ENCODE peak calls at places on chromosome 13, in four cellular contexts. G, D, Z and I are unnamed samples.
A peak's percentile ranks its signal among the peaks of the same experiment; 100 is the strongest.

GRCh38 chr13:110442946-110443632 is 118.4 kb downstream of the RAB20 start:
- DNase-seq in Z (no peak), D (peak; percentile 72), G (peak; percentile 67), I (peak; percentile 51)

GRCh38 chr13:23427342-23428182 is 5.9 kb downstream of the SACS start:
- DNase-seq in Z (no peak), D (peak; percentile 72), G (peak; percentile 85), I (peak; percentile 87)

GRCh38 chr13:98207411-98207810 is 30.3 kb upstream of the RNF113B start:
- DNase-seq in Z (no peak), D (no peak), G (no peak), I (peak; percentile 13)

GRCh38 chr13:26017196-26017921 is 34.5 kb downstream of the SHISA2 start:
- DNase-seq in G (peak; percentile 54), D (no peak), Z (no peak), I (no peak)

GRCh38 chr13:52846567-52847321 is 1.7 kb downstream of the PCDH8 start:
- DNase-seq in G (peak; percentile 51), D (peak; percentile 10), Z (peak; percentile 42), I (peak; percentile 43)

GRCh38 chr13:77584111-77584510 is 48.6 kb downstream of the SCEL start:
- DNase-seq in Z (no peak), G (no peak), D (no peak), I (peak; percentile 77)

GRCh38 chr13:32035701-32036100 is 4.1 kb downstream of the FRY start:
- DNase-seq in Z (no peak), D (no peak), G (no peak), I (peak; percentile 13)

GRCh38 chr13:20940083-20940482 is 37.5 kb upstream of the XPO4 start:
- DNase-seq in G (peak; percentile 48), D (peak; percentile 84), Z (no peak), I (peak; percentile 47)

GRCh38 chr13:48066310-48066989 is 28.5 kb downstream of the MED4 start:
- DNase-seq in D (peak; percentile 47), Z (no peak), G (peak; percentile 8), I (peak; percentile 69)

GRCh38 chr13:96650301-96650886 is 343.9 kb downstream of the OXGR1 start:
- DNase-seq in G (peak; percentile 43), D (peak; percentile 94), Z (no peak), I (peak; percentile 82)

GRCh38 chr13:53848546-53848945 is 819.9 kb downstream of the OLFM4 start:
- DNase-seq in Z (no peak), D (no peak), G (no peak), I (no peak)

GRCh38 chr13:20337894-20338551 is 105.9 kb upstream of the GJB6 start:
- DNase-seq in G (no peak), D (no peak), Z (no peak), I (no peak)

GRCh38 chr13:35475960-35476943 is at the start of gene MAB21L1:
- DNase-seq in Z (peak; percentile 12), D (peak; percentile 54), G (peak; percentile 37), I (peak; percentile 28)

GRCh38 chr13:76737526-76737925 is 148.7 kb downstream of the KCTD12 start:
- DNase-seq in D (no peak), Z (no peak), G (no peak), I (no peak)

GRCh38 chr13:47420012-47420411 is 523.2 kb upstream of the HTR2A start:
- DNase-seq in G (no peak), D (peak; percentile 30), Z (no peak), I (no peak)

GRCh38 chr13:80361883-80362327 is 21.0 kb upstream of the SPRY2 start:
- DNase-seq in D (no peak), G (no peak), Z (no peak), I (peak; percentile 54)

GRCh38 chr13:36432106-36432544 is at the start of gene CCNA1:
- DNase-seq in Z (peak; percentile 15), D (peak; percentile 44), G (peak; percentile 25), I (peak; percentile 39)

GRCh38 chr13:73365240-73365639 is 306.4 kb downstream of the KLF5 start:
- DNase-seq in Z (no peak), D (no peak), G (no peak), I (no peak)

DNA sequence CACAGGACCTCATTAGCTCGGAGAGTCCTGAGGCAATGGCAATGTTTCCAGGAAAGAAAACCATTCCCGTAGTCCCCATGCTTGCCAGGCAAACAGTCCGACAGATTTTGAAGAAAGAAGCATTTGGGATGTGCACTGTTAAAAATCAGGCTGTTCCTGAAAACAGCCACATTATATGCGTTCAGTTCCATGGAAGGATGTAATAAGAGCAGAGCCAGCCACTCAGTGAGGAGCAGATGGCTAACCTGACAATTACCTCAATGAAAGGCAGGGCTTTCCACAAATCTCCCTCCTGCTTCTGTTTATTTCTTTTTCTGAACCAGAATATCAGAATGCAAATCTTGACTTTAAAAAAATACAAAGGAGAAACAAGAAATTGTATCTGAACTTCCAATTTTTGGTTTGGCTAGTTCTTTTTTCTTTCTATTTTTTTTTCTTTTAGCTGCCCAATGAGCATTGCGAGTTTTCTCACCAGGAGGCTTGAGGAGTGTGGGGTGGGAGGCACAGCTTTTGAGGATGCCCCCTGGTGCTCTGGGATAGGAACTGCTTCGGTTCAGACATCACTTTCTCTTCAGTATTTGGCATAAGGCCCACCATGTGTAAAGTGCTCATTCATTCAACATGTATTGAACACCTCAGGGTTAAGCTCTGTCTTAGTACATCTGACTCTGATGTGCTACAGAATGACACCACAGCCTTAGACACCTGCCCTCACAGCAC is 124.2 kb downstream of the TBC1D4 start:
- DNase-seq in D (peak; percentile 92), G (peak; percentile 79), Z (peak; percentile 29), I (peak; percentile 64)
- TF ChIP-seq CTCF in D (peak; percentile 84), G (peak; percentile 77), Z (peak; percentile 36), I (peak; percentile 66)

DNA sequence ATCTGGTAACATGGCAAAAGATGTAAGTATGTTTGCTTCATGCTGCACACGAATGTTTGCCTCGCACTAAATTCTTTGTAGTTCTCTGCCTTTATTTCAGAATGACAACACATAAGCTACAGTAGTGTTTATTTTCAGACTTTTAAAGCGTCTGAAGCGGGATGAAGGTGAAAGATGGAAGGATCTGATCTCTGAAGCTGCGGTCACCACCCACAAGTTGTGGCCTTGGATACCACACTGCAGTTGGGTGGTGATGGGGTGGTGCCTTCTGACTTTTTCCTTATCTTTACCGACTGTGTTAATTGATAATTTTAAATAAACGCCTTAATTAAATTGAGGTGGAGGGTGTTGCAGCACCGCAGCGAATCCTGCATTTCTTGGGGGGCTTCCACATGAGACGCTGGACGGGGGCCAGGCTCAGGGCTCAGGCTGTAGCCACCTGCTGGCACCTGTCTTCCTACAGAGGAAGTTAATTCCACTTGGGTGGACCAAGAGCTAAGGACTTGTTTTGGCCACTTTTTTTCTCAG is 1.3 kb downstream of the TFDP1 start:
- DNase-seq in Z (no peak), G (no peak), D (peak; percentile 13), I (no peak)
- H3K4me3 ChIP-seq in Z (peak overlapping the region; percentile 67), G (peak overlapping the region; percentile 48), D (peak overlapping the region; percentile 62), I (peak overlapping the region; percentile 59)

GRCh38 chr13:84870190-84870589 is 929.0 kb downstream of the SLITRK6 start:
- DNase-seq in G (no peak), Z (no peak), D (peak; percentile 1), I (no peak)
- TF ChIP-seq CTCF in G (no peak), Z (no peak), D (peak; percentile 28), I (peak; percentile 12)

GRCh38 chr13:37597477-37597876 is 1.1 kb downstream of the POSTN start:
- DNase-seq in D (no peak), Z (no peak), G (no peak), I (no peak)
- H3K4me3 ChIP-seq in D (peak overlapping the region; percentile 63), Z (peak overlapping the region; percentile 45), G (no peak overlapping the region), I (no peak overlapping the region)

GRCh38 chr13:38530492-38530891 is 156.4 kb upstream of the FREM2 start:
- DNase-seq in Z (no peak), D (peak; percentile 65), G (peak; percentile 48), I (peak; percentile 37)
- TF ChIP-seq CTCF in Z (peak; percentile 16), D (peak; percentile 53), G (peak; percentile 40), I (peak; percentile 33)

DNA sequence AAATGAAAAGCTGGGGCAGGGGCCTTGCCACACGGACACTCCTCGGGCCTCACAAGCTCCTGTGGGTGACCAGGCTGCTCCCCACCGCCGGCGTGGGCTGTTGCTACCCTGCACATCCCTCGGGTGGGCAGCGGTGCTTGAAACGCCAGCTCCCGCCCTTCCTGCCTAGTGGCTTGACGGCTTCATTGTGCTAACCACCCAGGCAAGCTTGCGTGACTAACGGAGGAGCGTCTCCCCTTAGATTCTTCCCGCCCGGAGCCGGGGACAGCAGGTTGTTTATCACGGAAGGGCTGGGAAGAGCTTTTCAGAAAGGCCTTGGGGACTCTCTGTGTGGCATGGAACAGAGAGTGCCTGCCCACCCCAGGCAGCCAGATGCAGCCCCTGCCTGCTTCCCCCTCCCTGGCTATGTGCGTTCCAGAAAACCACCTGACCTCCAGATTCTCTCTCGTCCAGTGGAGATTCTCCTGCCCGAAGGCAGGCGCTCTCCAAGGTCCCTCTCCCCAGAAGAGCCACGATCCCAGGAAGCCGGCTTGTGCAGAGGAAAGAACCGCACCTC is 153.4 kb downstream of the KATNAL1 start:
- DNase-seq in Z (no peak), G (peak; percentile 21), D (peak; percentile 57), I (peak; percentile 17)
- H3K4me3 ChIP-seq in Z (no peak overlapping the region), G (no peak overlapping the region), D (peak overlapping the region; percentile 17), I (no peak overlapping the region)

DNA sequence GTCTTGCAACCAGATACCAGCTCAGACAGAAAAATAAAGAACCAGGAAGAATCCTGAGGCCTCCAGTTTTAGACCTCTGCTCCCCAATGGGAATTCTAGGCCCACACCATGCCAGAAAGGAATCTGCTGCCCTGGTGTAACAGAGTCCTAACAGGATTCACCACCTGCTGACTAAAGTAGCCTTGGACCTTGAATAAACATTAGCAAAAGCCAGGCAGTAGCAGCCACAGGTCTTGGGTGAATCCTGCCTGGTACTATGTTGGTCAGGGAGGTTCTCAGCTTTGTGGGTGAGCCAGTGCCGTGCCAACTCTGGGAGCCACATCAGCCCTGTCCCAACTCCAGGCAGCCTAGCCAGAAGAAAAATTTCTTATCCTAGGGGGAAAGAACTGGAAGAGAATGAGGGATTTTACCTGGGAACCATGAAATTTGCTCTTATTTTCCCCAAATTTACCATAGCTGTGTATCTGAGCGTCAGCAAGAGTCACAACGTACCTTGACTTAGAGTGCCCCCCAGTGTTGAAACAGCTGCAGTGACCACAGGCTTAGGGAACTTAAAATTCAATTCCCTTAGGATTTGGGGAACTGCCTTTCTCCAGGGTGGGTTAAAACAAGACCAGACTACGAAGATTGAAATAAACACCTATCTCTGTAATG is 1895.6 kb upstream of the PRR20A start:
- DNase-seq in Z (no peak), G (no peak), D (no peak), I (peak; percentile 9)
- TF ChIP-seq CTCF in Z (no peak), G (no peak), D (no peak), I (peak; percentile 10)

DNA sequence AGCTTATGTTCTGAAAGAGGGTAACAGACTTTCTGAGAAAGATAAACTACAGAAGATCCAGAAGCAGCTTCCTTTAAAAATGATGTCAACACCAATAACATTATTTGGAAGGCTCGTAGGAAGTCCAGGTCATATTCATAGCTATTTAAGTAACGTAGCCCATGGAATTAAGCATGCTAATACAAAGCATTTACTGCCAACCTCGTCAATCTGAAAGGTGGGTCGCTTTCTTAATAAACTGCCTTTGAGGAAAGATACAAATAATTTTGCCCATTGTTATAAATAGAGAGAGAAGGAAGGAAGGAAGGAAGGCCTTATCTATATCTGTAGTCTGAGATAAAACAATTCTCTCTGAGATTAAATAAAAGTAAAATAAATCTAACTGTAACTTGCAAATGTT is 80.3 kb downstream of the STARD13 start:
- DNase-seq in G (no peak), D (no peak), Z (no peak), I (no peak)
- H3K4me3 ChIP-seq in G (no peak overlapping the region), D (peak overlapping the region; percentile 57), Z (peak overlapping the region; percentile 56), I (no peak overlapping the region)